ENCODE peak calls at places on chromosomes 4 and X, in nine cellular contexts. D is HCT116; X is psoas muscle; B is iPS DF 6.9; K is right atrium auricular region; W is CD8-positive, alpha-beta memory T cell; H is H9; E is Panc1; R is hepatocyte. A is an unnamed sample. For H3K27me3, H3K4me1 and H3K9me3, the result is how much of the 10 kb centered on the place peaks cover.

GRCh38 chrX:22968494-22968893 is 31.3 kb upstream of the DDX53 start:
- DNase-seq in K (no peak), R (no peak), W (no peak), E (no peak), X (no peak), H (no peak), D (no peak), B (peak), A (no peak)

GRCh38 chr4:81084029-81084428 is 53.5 kb downstream of the BMP3 start:
- DNase-seq in B (no peak), H (no peak), R (peak), E (peak), K (no peak), X (no peak), D (no peak), W (no peak), A (no peak)

GRCh38 chrX:115311666-115312065 is 22.2 kb downstream of the LUZP4 start:
- DNase-seq in H (peak), K (no peak), E (no peak), X (no peak), B (peak), W (no peak), R (peak), D (no peak), A (no peak)

GRCh38 chrX:15745179-15745578 is 7.1 kb downstream of the CA5B start:
- DNase-seq in X (no peak), E (no peak), R (no peak), B (no peak), D (no peak), K (no peak), H (no peak), W (no peak), A (no peak)

GRCh38 chrX:104419211-104419610 is 146.8 kb upstream of the IL1RAPL2 start:
- DNase-seq in E (no peak), W (no peak), H (no peak), R (peak), D (no peak), X (no peak), K (no peak), B (no peak), A (no peak)

GRCh38 chr4:5979981-5980380 is 38.2 kb downstream of the C4orf50 start:
- DNase-seq in D (peak), E (no peak), X (no peak), B (no peak), H (peak), K (no peak), W (no peak), R (no peak), A (peak)

GRCh38 chrX:28391528-28391927 is 195.7 kb upstream of the IL1RAPL1 start:
- DNase-seq in D (no peak), K (no peak), H (no peak), B (no peak), E (no peak), X (no peak), R (no peak), W (no peak), A (no peak)

GRCh38 chrX:2788980-2789379 is 37.1 kb downstream of the XG start:
- DNase-seq in X (no peak), E (no peak), B (no peak), D (no peak), R (no peak), K (no peak), W (no peak), H (no peak), A (no peak)

GRCh38 chr4:16031554-16032381 is 52.1 kb downstream of the PROM1 start:
- DNase-seq in B (no peak), R (no peak), D (no peak), X (no peak), K (no peak), W (no peak), E (no peak), H (no peak), A (no peak)

GRCh38 chr4:76212851-76213414 is 691 bp downstream of the SCARB2 start:
- DNase-seq in W (peak), R (no peak), B (no peak), D (no peak), H (no peak), E (no peak), K (no peak), X (no peak), A (no peak)

GRCh38 chrX:111372065-111372464 is 39.9 kb downstream of the DCX start:
- DNase-seq in X (no peak), K (no peak), W (no peak), E (no peak), H (no peak), D (no peak), B (no peak), R (no peak), A (no peak)

GRCh38 chr4:111400736-111401135 is 744.5 kb upstream of the FAM241A start:
- DNase-seq in E (no peak), X (no peak), D (no peak), K (no peak), R (peak), W (no peak), B (no peak), H (no peak), A (no peak)

GRCh38 chr4:169957785-169958184 is 68.4 kb downstream of the MFAP3L start:
- DNase-seq in K (no peak), B (no peak), D (no peak), H (no peak), R (no peak), W (no peak), E (no peak), X (no peak), A (no peak)

DNA sequence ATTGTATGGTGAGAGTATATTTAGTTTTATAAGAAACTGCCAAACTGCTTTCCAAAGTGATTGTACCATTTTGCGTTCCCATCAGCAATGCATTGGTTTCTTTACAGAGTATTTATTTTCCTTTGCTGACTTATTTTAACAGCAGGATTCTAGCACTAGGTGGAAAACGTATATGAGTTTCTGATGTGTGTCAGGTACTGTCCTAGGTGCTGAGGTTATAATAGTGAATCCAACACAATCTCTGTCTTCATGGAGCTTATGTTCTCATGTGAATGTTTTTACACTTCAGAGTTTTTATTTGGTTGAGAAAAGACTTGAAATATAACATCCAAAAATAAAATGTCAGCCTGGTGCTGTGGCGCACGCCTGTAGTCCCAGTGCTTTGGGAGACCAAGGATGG is 4.0 kb downstream of the REPS2 start:
- DNase-seq in H (no peak), X (no peak), R (no peak), B (no peak), K (no peak), W (no peak), D (no peak), E (no peak), A (no peak)
- H3K27me3 ChIP-seq in H (under half), X (under half), R (under half), B (under half), K (under half), W (under half), D (under half), E (under half), A (under half)

GRCh38 chr4:89300060-89300459 is 7.5 kb downstream of the GPRIN3 start:
- DNase-seq in E (no peak), D (no peak), W (no peak), H (no peak), K (no peak), R (no peak), X (no peak), B (no peak), A (no peak)

GRCh38 chr4:89299153-89299789 is 8.3 kb downstream of the GPRIN3 start:
- DNase-seq in E (no peak), H (no peak), W (no peak), D (no peak), X (no peak), K (no peak), R (no peak), B (no peak), A (no peak)

GRCh38 chr4:89300490-89300889 is 7.1 kb downstream of the GPRIN3 start:
- DNase-seq in B (no peak), K (no peak), E (no peak), W (no peak), H (no peak), X (no peak), D (no peak), R (no peak), A (no peak)

GRCh38 chr4:89301902-89302301 is 5.7 kb downstream of the GPRIN3 start:
- DNase-seq in R (no peak), B (no peak), K (no peak), D (no peak), E (no peak), W (no peak), X (no peak), H (no peak), A (no peak)

DNA sequence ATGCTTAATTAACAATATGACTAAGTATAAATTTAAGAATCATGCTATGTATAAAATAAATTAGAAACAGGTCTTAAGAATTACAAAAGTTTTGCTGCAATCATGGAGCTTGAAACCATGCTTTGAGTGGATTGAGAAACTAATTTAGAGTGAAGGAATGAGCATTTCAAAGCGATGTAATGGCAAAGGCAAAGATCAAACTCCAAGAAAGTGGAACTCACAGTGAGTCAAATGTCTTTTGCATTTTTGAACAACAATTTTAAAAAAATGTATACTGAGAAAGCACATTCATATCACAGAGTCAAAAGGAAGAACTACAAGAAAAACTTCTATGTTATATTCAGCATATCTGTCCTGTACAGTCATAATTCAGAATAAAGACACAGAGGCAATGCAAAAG is 6.6 kb downstream of the GPRIN3 start:
- DNase-seq in R (no peak), B (no peak), W (no peak), K (no peak), E (no peak), D (no peak), H (no peak), X (no peak), A (no peak)
- H3K4me1 ChIP-seq in R (under half), B (under half), W (half or more), K (under half), E (under half), D (under half), H (under half), X (under half), A (under half)

DNA sequence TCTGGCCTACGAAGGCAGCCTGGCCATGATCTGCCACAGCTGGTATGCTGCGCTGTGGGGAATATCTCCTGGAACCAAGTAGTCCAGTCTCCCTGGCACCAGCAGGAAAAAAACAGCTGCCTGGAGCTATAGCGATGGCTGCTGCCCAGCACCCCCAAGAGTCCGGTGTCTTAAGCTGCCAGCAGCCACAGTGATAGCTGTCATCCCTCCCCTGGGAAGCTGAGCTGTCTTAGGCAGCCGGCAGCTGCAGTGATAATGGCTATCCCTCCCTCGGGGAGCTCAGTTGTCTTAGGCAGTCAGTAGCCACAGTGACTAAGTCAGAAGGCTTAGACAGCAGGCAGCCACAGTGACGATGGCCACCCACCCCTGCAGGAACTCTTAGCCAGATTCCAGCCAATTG is 205.1 kb downstream of the STPG2 start:
- DNase-seq in E (no peak), H (no peak), K (no peak), B (no peak), W (no peak), D (no peak), R (no peak), X (no peak), A (no peak)
- H3K9me3 ChIP-seq in E (under half), H (under half), K (under half), B (under half), W (under half), D (under half), R (under half), X (under half), A (under half)

DNA sequence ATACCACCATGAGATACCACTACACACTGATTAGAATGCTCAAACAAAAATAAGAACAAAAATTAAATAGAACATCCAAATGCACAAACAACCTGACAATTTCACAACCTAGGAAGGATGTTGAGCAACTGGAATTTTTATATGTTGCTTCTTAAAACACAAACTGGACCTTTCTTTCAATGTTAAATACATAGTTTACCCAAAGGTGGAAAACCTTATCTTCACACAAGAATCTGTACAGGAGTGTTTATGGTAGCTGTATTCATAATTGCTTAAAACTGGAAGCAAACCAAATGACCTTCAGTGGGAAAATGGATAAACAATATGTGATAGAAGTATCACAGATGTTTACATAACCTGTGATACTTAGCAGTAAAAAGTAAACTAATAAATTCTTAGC is 573.8 kb downstream of the MAGEB5 start:
- DNase-seq in X (no peak), K (no peak), E (no peak), D (no peak), B (no peak), R (no peak), W (no peak), H (no peak), A (no peak)
- H3K27me3 ChIP-seq in X (under half), K (under half), E (under half), D (under half), B (under half), R (under half), W (under half), H (under half), A (under half)

GRCh38 chr4:2809610-2810180 is 16.8 kb downstream of the SH3BP2 start:
- DNase-seq in H (no peak), X (no peak), E (no peak), R (no peak), D (no peak), W (no peak), B (no peak), K (no peak), A (no peak)

GRCh38 chr4:2806392-2807355 is 13.8 kb downstream of the SH3BP2 start:
- DNase-seq in E (no peak), W (no peak), R (no peak), B (no peak), K (no peak), H (no peak), D (no peak), X (peak), A (peak)

GRCh38 chr4:2808001-2808400 is 15.1 kb downstream of the SH3BP2 start:
- DNase-seq in R (no peak), B (no peak), X (no peak), W (no peak), D (no peak), H (no peak), K (no peak), E (no peak), A (no peak)

GRCh38 chr4:2805712-2806391 is 13.0 kb downstream of the SH3BP2 start:
- DNase-seq in D (no peak), W (no peak), B (no peak), X (peak), K (no peak), E (no peak), H (no peak), R (no peak), A (no peak)

GRCh38 chr4:2807571-2807970 is 14.7 kb downstream of the SH3BP2 start:
- DNase-seq in D (no peak), E (no peak), R (no peak), B (no peak), K (no peak), X (no peak), H (no peak), W (no peak), A (no peak)
- H3K4me1 ChIP-seq in D (under half), E (half or more), R (under half), B (under half), K (half or more), X (half or more), H (under half), W (under half), A (under half)

GRCh38 chr4:70280567-70280966 is 38.2 kb downstream of the CSN3 start:
- DNase-seq in X (no peak), E (no peak), D (no peak), R (no peak), K (no peak), H (no peak), W (no peak), B (no peak), A (no peak)
- H3K9me3 ChIP-seq in X (under half), E (under half), D (under half), R (under half), K (under half), H (under half), W (under half), B (under half), A (under half)

A was measured in tibial artery.